ENCODE peak calls at places on chromosomes 11 and 22, in six cellular contexts. Y, B, R, I, N and C are unnamed samples.

GRCh38 chr11:16785520-16786128 is 47.2 kb downstream of the C11orf58 start:
- DNase-seq in Y (peak), B (peak), R (peak), I (peak), N (peak), C (peak)

GRCh38 chr11:87820026-87820425 is 355.2 kb downstream of the RAB38 start:
- DNase-seq in Y (no peak), B (no peak), R (no peak), I (no peak), N (no peak), C (no peak)

GRCh38 chr22:45006873-45007246 is 2.9 kb downstream of the PHF21B start:
- DNase-seq in Y (no peak), B (no peak), R (no peak), I (peak), N (peak), C (no peak)

GRCh38 chr11:15965562-15966250 is 390.6 kb downstream of the SOX6 start:
- DNase-seq in Y (no peak), B (no peak), R (no peak), I (no peak), N (no peak), C (no peak)

GRCh38 chr11:133930767-133931448 is 25.9 kb downstream of the IGSF9B start:
- DNase-seq in Y (no peak), B (no peak), R (no peak), I (no peak), N (no peak), C (no peak)

GRCh38 chr11:92180664-92181251 is 43.9 kb upstream of the FAT3 start:
- DNase-seq in Y (no peak), B (no peak), R (no peak), I (no peak), N (no peak), C (no peak)

GRCh38 chr22:19174106-19175025 is 4.2 kb downstream of the SLC25A1 start:
- DNase-seq in Y (peak), B (no peak), R (no peak), I (no peak), N (peak), C (no peak)

GRCh38 chr11:34959770-34960169 is 43.4 kb downstream of the PDHX start:
- DNase-seq in Y (no peak), B (no peak), R (no peak), I (no peak), N (no peak), C (no peak)

GRCh38 chr11:116376547-116376946 is 396.2 kb downstream of the BUD13 start:
- DNase-seq in Y (no peak), B (no peak), R (no peak), I (no peak), N (no peak), C (no peak)

GRCh38 chr11:120343429-120343828 is 7.2 kb downstream of the ARHGEF12 start:
- DNase-seq in Y (peak), B (no peak), R (no peak), I (no peak), N (no peak), C (no peak)

GRCh38 chr11:122817121-122817520 is 21.2 kb upstream of the CRTAM start:
- DNase-seq in Y (no peak), B (no peak), R (no peak), I (no peak), N (no peak), C (no peak)

GRCh38 chr11:111344032-111344431 is 35.0 kb downstream of the POU2AF1 start:
- DNase-seq in Y (no peak), B (no peak), R (no peak), I (peak), N (peak), C (no peak)

GRCh38 chr11:74035264-74035663 is 26.4 kb upstream of the UCP3 start:
- DNase-seq in Y (no peak), B (no peak), R (no peak), I (no peak), N (no peak), C (no peak)

GRCh38 chr11:30583505-30584280 is 2.5 kb downstream of the MPPED2 start:
- DNase-seq in Y (no peak), B (no peak), R (no peak), I (peak), N (peak), C (no peak)

GRCh38 chr11:27013741-27014415 is 20.0 kb downstream of the FIBIN start:
- DNase-seq in Y (no peak), B (no peak), R (no peak), I (no peak), N (no peak), C (no peak)

GRCh38 chr11:78048561-78048960 is 15.1 kb upstream of the THRSP start:
- DNase-seq in Y (no peak), B (no peak), R (no peak), I (no peak), N (no peak), C (no peak)

GRCh38 chr22:43440103-43440387 is 28.2 kb downstream of the MPPED1 start:
- DNase-seq in Y (no peak), B (no peak), R (no peak), I (no peak), N (no peak), C (no peak)

GRCh38 chr22:38136607-38137006 is 26.1 kb upstream of the BAIAP2L2 start:
- DNase-seq in Y (no peak), B (no peak), R (no peak), I (no peak), N (no peak), C (no peak)

GRCh38 chr22:44261164-44261860 is 51.4 kb downstream of the SHISAL1 start:
- DNase-seq in Y (peak), B (no peak), R (no peak), I (no peak), N (peak), C (no peak)

GRCh38 chr11:128045094-128045725 is 542.1 kb downstream of the ETS1 start:
- DNase-seq in Y (no peak), B (no peak), R (no peak), I (no peak), N (no peak), C (no peak)

GRCh38 chr22:37731804-37732471 is 35.1 kb downstream of the TRIOBP start:
- DNase-seq in Y (no peak), B (no peak), R (no peak), I (no peak), N (no peak), C (no peak)

GRCh38 chr11:120173771-120174170 is 35.9 kb upstream of the TRIM29 start:
- DNase-seq in Y (no peak), B (no peak), R (no peak), I (no peak), N (peak), C (no peak)

GRCh38 chr11:117799634-117800033 is 2.6 kb upstream of the DSCAML1 start:
- DNase-seq in Y (peak), B (no peak), R (no peak), I (no peak), N (no peak), C (no peak)

GRCh38 chr11:14973621-14974020 is 1.5 kb upstream of the CALCA start:
- DNase-seq in Y (no peak), B (peak), R (peak), I (peak), N (no peak), C (no peak)

GRCh38 chr11:15471028-15471708 is 356.4 kb downstream of the INSC start:
- DNase-seq in Y (peak), B (no peak), R (no peak), I (no peak), N (no peak), C (no peak)

GRCh38 chr11:41950470-41951143 is 491.2 kb upstream of the LRRC4C start:
- DNase-seq in Y (no peak), B (no peak), R (no peak), I (no peak), N (no peak), C (no peak)

GRCh38 chr11:102603091-102603490 is 22.0 kb downstream of the MMP20 start:
- DNase-seq in Y (no peak), B (no peak), R (no peak), I (no peak), N (no peak), C (peak)

GRCh38 chr22:44329179-44329796 is 16.5 kb upstream of the SHISAL1 start:
- DNase-seq in Y (peak), B (no peak), R (no peak), I (no peak), N (no peak), C (no peak)

GRCh38 chr11:23897453-23898289 is 599.2 kb upstream of the LUZP2 start:
- DNase-seq in Y (no peak), B (no peak), R (no peak), I (no peak), N (no peak), C (no peak)

GRCh38 chr22:24977370-24978230 is 25.1 kb downstream of the KIAA1671 start:
- DNase-seq in Y (peak), B (no peak), R (no peak), I (peak), N (peak), C (no peak)

GRCh38 chr22:42646569-42647525 is 2.3 kb downstream of the CYB5R3 start:
- DNase-seq in Y (peak), B (no peak), R (no peak), I (peak), N (peak), C (no peak)

GRCh38 chr22:43343262-43343988 is at the start of gene SCUBE1:
- DNase-seq in Y (peak), B (peak), R (peak), I (peak), N (peak), C (no peak)

GRCh38 chr22:41022470-41023298 is 69.7 kb upstream of the EP300 start:
- DNase-seq in Y (peak), B (peak), R (peak), I (peak), N (peak), C (peak)

GRCh38 chr22:16601437-16602223 is 9.0 kb upstream of the CCT8L2 start:
- DNase-seq in Y (no peak), B (no peak), R (no peak), I (peak), N (no peak), C (no peak)

GRCh38 chr11:45224766-45225165 is 61.4 kb downstream of the SYT13 start:
- DNase-seq in Y (no peak), B (no peak), R (no peak), I (no peak), N (no peak), C (no peak)

GRCh38 chr22:31488988-31489617 is 539 bp downstream of the EIF4ENIF1 start:
- DNase-seq in Y (peak), B (no peak), R (no peak), I (peak), N (peak), C (peak)

GRCh38 chr22:31489632-31490495 is at the start of gene EIF4ENIF1:
- DNase-seq in Y (peak), B (peak), R (peak), I (peak), N (peak), C (peak)

GRCh38 chr22:31490496-31490925 is 869 bp upstream of the EIF4ENIF1 start:
- DNase-seq in Y (peak), B (peak), R (peak), I (peak), N (peak), C (peak)

GRCh38 chr22:31486951-31487350 is 2.7 kb downstream of the EIF4ENIF1 start:
- DNase-seq in Y (no peak), B (no peak), R (no peak), I (no peak), N (no peak), C (no peak)

DNA sequence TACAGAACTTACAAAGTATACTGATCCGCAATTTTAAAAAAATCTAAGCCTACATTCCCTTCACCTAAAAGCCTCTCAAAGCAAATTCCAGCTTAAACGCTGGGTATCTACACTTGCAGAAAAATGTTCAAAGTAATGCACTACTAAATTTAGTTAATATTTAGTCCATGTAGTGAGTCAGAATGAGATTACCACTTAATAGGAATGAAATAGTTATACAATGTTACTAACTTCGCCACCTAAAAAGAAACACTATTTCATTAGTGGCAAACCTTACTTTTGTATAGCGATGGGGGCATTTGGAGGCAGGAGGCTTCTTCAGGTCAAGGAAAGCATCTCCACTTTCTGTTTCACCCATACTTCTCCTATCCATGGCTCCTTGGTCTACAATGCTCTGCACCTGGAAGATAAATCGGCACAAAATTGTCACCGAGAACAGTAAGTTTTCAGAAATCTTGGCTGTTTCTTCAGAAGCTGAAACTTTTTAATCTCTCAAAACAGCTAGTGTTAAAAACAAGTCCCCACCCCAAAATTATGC is 1.2 kb downstream of the EIF4ENIF1 start:
- DNase-seq in Y (no peak), B (no peak), R (no peak), I (no peak), N (no peak), C (no peak)
- H3K27ac ChIP-seq in Y (peak), B (no peak), R (peak), I (peak), N (no peak), C (no peak)

GRCh38 chr22:22111983-22112382 is 129.4 kb upstream of the TOP3B start:
- DNase-seq in Y (no peak), B (no peak), R (no peak), I (no peak), N (no peak), C (no peak)

GRCh38 chr22:22112533-22113294 is 130.1 kb upstream of the TOP3B start:
- DNase-seq in Y (no peak), B (no peak), R (no peak), I (no peak), N (no peak), C (no peak)

GRCh38 chr22:22109693-22110466 is 127.3 kb upstream of the TOP3B start:
- DNase-seq in Y (no peak), B (no peak), R (no peak), I (no peak), N (no peak), C (no peak)

GRCh38 chr22:22111267-22111751 is 128.7 kb upstream of the TOP3B start:
- DNase-seq in Y (peak), B (no peak), R (no peak), I (no peak), N (no peak), C (no peak)

GRCh38 chr22:22110548-22111266 is 128.1 kb upstream of the TOP3B start:
- DNase-seq in Y (peak), B (no peak), R (no peak), I (peak), N (peak), C (peak)
- TF ChIP-seq CTCF in Y (no peak), B (peak), R (no peak), I (peak), N (peak), C (peak)

GRCh38 chr11:76712125-76712524 is 41.6 kb upstream of the LRRC32 start:
- DNase-seq in Y (no peak), B (no peak), R (no peak), I (no peak), N (no peak), C (no peak)

GRCh38 chr11:76714493-76714892 is 43.9 kb upstream of the LRRC32 start:
- DNase-seq in Y (no peak), B (no peak), R (no peak), I (no peak), N (no peak), C (no peak)

GRCh38 chr11:76709756-76710155 is 39.2 kb upstream of the LRRC32 start:
- DNase-seq in Y (no peak), B (no peak), R (no peak), I (no peak), N (no peak), C (no peak)

GRCh38 chr11:76716268-76716667 is 45.7 kb upstream of the LRRC32 start:
- DNase-seq in Y (no peak), B (no peak), R (no peak), I (no peak), N (no peak), C (no peak)

DNA sequence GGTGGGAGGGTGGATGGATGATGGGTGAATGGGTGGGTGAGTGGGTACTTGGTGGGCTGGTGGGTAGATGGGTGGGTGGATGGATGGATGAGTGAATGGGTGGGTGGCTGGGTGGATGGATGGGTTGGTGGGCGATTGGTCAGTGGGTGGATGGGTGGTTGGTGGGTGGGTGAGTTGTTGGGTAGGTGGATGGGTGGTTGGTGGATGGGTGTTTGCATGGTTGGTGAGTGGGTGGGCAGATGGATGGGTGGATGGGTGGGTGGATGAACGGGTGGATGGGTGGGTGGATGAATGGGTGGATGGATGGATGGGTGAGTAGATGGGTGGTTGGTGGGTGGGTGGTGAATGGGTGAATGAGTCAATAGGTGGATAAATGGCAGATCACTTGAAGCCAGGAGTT is 43.0 kb upstream of the LRRC32 start:
- DNase-seq in Y (no peak), B (no peak), R (no peak), I (no peak), N (no peak), C (no peak)
- H3K27ac ChIP-seq in Y (no peak), B (no peak), R (no peak), I (no peak), N (no peak), C (no peak)

GRCh38 chr11:18145025-18145424 is 12.7 kb downstream of the MRGPRX3 start:
- DNase-seq in Y (no peak), B (no peak), R (no peak), I (no peak), N (no peak), C (no peak)
- TF ChIP-seq CTCF in Y (no peak), B (no peak), R (no peak), I (no peak), N (no peak), C (no peak)

GRCh38 chr11:12090761-12091261 is 19.6 kb upstream of the MICAL2 start:
- DNase-seq in Y (peak), B (no peak), R (no peak), I (no peak), N (no peak), C (no peak)

GRCh38 chr11:12089041-12089440 is 21.3 kb upstream of the MICAL2 start:
- DNase-seq in Y (peak), B (no peak), R (no peak), I (no peak), N (no peak), C (no peak)

GRCh38 chr11:12088531-12088930 is 21.9 kb upstream of the MICAL2 start:
- DNase-seq in Y (peak), B (no peak), R (no peak), I (no peak), N (no peak), C (no peak)

GRCh38 chr11:12089473-12089872 is 20.9 kb upstream of the MICAL2 start:
- DNase-seq in Y (peak), B (no peak), R (no peak), I (no peak), N (no peak), C (no peak)

DNA sequence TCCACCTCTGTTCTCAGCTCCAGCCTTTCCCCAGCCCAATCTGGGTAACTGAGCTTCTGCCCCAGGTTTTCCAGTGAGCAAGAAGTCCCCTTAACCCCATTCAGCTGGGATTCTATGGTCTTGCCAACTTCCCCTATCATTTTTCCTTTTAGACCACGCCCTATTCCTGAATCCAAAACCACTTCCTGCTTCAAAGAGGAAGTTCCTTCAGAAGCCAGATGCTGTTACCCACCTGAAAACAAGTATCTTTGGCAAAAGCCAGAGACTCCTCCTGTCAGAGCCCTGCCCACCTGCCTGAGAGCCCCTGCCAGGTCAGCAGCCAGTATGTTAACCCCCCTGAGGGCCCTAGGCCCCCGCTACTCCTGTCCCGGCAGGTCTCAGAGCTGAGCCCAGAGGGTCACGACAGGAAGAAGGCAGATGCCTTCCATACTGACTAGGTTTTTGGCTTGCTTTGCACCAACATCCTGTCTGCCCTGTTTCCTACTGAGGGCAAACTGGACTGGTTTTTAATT is 20.3 kb upstream of the MICAL2 start:
- DNase-seq in Y (peak), B (no peak), R (no peak), I (no peak), N (no peak), C (no peak)
- H3K27ac ChIP-seq in Y (no peak), B (no peak), R (no peak), I (peak), N (no peak), C (no peak)

GRCh38 chr11:1303196-1303821 is 6.1 kb downstream of the TOLLIP start:
- DNase-seq in Y (peak), B (no peak), R (no peak), I (peak), N (peak), C (peak)
- TF ChIP-seq CTCF in Y (no peak), B (no peak), R (no peak), I (no peak), N (no peak), C (peak)

GRCh38 chr11:61726775-61727174 is 25.7 kb upstream of the MYRF start:
- DNase-seq in Y (no peak), B (no peak), R (no peak), I (no peak), N (no peak), C (no peak)
- H3K27ac ChIP-seq in Y (no peak), B (no peak), R (no peak), I (no peak), N (no peak), C (peak)